ENCODE peak calls at places on chromosomes 13 and 19, in nine cellular contexts. K is iPS DF 6.9; P is pancreas; R is thyroid gland; M is stomach; U is CD4-positive, CD25-positive, alpha-beta regulatory T cell; Z is breast epithelium; O is left ventricle myocardium inferior; C is heart right ventricle. A is an unnamed sample. For H3K36me3 and H3K27me3, the result is how much of the 10 kb centered on the place peaks cover.

GRCh38 chr19:47284324-47284899 is 9.7 kb downstream of the INAFM1 start:
- DNase-seq in K (no peak), P (peak), R (no peak), M (no peak), U (peak), Z (no peak), O (no peak), C (no peak), A (no peak)

GRCh38 chr13:44274838-44275237 is 98.8 kb upstream of the SERP2 start:
- DNase-seq in K (no peak), P (no peak), R (no peak), M (no peak), U (peak), Z (no peak), O (no peak), C (no peak), A (no peak)

GRCh38 chr13:26024558-26024957 is 27.3 kb downstream of the SHISA2 start:
- DNase-seq in K (no peak), P (no peak), R (peak), M (peak), U (no peak), Z (no peak), O (no peak), C (no peak), A (no peak)

GRCh38 chr19:48921721-48922500 is 11.6 kb upstream of the DHDH start:
- DNase-seq in K (no peak), P (no peak), R (no peak), M (no peak), U (no peak), Z (no peak), O (no peak), C (no peak), A (no peak)

GRCh38 chr13:44174769-44175425 is 198.7 kb upstream of the SERP2 start:
- DNase-seq in K (no peak), P (no peak), R (peak), M (peak), U (peak), Z (no peak), O (no peak), C (no peak), A (no peak)

GRCh38 chr19:38142176-38143035 is 81.6 kb downstream of the DPF1 start:
- DNase-seq in K (peak), P (no peak), R (peak), M (peak), U (peak), Z (no peak), O (peak), C (peak), A (no peak)

GRCh38 chr19:6740589-6741348 is 1.3 kb downstream of the TRIP10 start:
- DNase-seq in K (no peak), P (peak), R (peak), M (peak), U (no peak), Z (no peak), O (peak), C (peak), A (peak)

GRCh38 chr19:13817615-13818371 is 22.6 kb downstream of the ZSWIM4 start:
- DNase-seq in K (peak), P (peak), R (peak), M (peak), U (no peak), Z (no peak), O (no peak), C (no peak), A (peak)

GRCh38 chr13:40094056-40094455 is 438.6 kb downstream of the COG6 start:
- DNase-seq in K (no peak), P (no peak), R (no peak), M (no peak), U (no peak), Z (no peak), O (no peak), C (no peak), A (no peak)

GRCh38 chr13:34899888-34900287 is 42.2 kb upstream of the NBEA start:
- DNase-seq in K (no peak), P (no peak), R (no peak), M (no peak), U (no peak), Z (no peak), O (no peak), C (no peak), A (no peak)
- H3K36me3 ChIP-seq in K (under half), P (under half), R (under half), M (under half), U (under half), Z (under half), O (under half), C (under half), A (under half)

GRCh38 chr13:111639994-111640393 is 319.6 kb downstream of the TEX29 start:
- DNase-seq in K (no peak), P (no peak), R (no peak), M (no peak), U (no peak), Z (no peak), O (no peak), C (peak), A (no peak)
- H3K27me3 ChIP-seq in K (under half), P (under half), R (under half), M (under half), U (under half), Z (under half), O (half or more), C (under half), A (under half)

GRCh38 chr13:105940882-105941281 is 594.6 kb downstream of the EFNB2 start:
- DNase-seq in K (no peak), P (no peak), R (no peak), M (no peak), U (no peak), Z (no peak), O (no peak), C (no peak), A (no peak)
- H3K36me3 ChIP-seq in K (under half), P (under half), R (under half), M (under half), U (under half), Z (under half), O (under half), C (under half), A (under half)

GRCh38 chr13:112067871-112068305 is 939 bp downstream of the SOX1 start:
- DNase-seq in K (no peak), P (no peak), R (no peak), M (no peak), U (no peak), Z (no peak), O (no peak), C (no peak), A (peak)
- H3K27me3 ChIP-seq in K (half or more), P (under half), R (under half), M (half or more), U (under half), Z (half or more), O (half or more), C (half or more), A (under half)

GRCh38 chr19:4712771-4713170 is 10.9 kb downstream of the DPP9 start:
- DNase-seq in K (no peak), P (no peak), R (no peak), M (no peak), U (no peak), Z (no peak), O (peak), C (no peak), A (no peak)
- H3K36me3 ChIP-seq in K (under half), P (under half), R (under half), M (under half), U (half or more), Z (under half), O (half or more), C (under half), A (under half)

DNA sequence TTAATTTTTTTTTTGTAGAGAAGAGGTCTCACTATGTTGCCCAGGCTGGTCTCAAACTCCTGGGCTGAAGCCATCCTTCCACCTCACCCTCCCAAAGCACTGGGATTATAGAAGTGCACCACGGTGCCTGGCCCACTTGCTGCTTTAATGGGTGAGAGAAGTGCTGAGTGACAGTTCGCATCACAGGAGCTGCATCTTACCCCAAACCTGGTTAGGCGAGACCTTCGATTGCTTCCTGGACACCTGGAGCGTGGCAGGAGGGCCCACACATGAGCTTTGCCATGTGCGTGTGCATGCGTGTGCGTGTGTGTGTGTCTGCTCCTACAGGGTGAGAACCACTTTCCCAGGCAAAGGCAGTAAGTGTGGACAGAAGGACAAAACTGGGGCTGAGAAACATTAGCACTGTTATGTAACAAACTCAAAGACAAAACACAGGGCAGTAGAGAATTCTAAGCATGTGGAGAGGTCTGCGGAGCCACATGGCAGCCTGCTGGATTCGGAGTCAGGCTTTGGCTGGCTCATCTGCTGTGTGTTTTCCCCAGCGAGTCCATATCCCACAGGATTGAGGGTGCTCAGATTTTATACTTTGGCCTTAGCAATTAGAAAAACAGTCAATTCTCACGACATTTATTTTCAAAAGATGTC is 11.7 kb upstream of the MTIF3 start:
- DNase-seq in K (no peak), P (no peak), R (no peak), M (no peak), U (no peak), Z (no peak), O (peak), C (no peak), A (no peak)
- H3K27me3 ChIP-seq in K (under half), P (under half), R (under half), M (under half), U (under half), Z (under half), O (under half), C (under half), A (under half)

GRCh38 chr19:4719499-4719866 is 4.2 kb downstream of the DPP9 start:
- DNase-seq in K (no peak), P (no peak), R (no peak), M (no peak), U (no peak), Z (no peak), O (no peak), C (no peak), A (no peak)
- H3K36me3 ChIP-seq in K (under half), P (under half), R (under half), M (under half), U (under half), Z (under half), O (half or more), C (under half), A (under half)

DNA sequence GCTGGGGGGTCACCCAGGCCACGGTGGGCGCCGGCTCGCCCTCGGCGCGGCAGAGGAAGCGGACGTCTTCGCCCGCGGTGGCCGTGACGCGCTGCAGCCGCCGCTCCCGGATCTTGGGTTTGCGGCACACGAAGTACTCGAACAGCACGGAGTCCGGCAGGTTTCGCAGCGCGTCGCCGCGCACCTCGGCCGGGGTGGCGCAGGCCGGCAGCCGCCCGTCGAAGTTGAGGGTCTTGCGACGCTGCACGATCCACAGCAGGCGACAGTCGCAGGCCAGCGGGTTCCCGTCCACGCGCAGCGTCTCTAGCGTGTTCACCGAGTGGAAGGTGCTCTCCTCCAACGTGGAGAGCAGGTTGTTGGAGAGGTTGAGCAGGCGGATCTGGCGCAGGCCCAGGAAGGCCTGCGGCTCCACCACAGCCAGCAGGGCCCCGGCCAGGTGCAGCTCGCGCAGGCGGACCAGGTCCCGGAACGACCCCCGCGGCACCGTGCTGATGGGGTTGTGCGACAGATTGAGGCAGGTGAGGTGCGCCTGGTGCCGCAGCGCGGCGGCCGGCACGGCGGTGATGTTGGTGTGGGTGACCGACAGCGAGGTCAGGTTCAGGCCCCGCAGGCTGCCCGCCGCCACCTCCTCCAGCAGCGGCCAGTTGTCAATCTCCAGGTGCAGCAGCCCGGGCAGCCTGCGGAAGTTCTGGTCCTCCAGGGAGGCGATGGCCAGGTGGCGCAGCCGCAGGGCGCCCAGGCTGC is 8.6 kb upstream of the PEAK3 start:
- DNase-seq in K (no peak), P (no peak), R (no peak), M (no peak), U (peak), Z (no peak), O (no peak), C (no peak), A (no peak)
- H3K27me3 ChIP-seq in K (under half), P (under half), R (under half), M (half or more), U (under half), Z (under half), O (half or more), C (half or more), A (under half)

DNA sequence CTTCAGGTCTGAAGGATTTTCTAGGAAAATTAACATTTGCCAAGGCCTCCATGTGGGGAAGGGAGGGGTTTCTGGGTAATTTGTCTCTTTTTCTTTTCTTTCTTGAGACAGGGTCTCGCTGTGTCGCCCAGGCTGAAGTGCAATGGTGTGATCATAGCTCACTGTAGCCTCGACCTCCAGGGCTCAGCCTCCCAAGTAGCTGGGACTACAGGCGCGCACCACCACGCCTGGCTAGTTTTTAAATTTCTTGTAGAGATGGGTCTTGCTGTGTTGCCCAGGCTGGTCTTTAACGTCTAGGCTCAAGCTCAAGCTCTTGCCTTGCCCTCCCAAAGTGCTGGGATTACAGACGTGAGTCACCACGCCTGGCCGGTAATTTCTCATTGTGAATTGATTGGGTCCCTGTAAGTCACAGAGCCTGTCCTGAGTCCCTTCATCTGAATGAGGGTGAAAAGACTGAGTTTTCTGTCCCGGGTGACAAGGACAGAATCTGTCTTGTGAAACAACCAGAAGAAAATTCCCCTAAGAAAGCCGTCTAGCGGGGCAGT is 10.0 kb upstream of the SPC24 start:
- DNase-seq in K (no peak), P (no peak), R (no peak), M (no peak), U (no peak), Z (no peak), O (no peak), C (no peak), A (no peak)
- H3K36me3 ChIP-seq in K (under half), P (under half), R (under half), M (under half), U (under half), Z (under half), O (half or more), C (under half), A (under half)

DNA sequence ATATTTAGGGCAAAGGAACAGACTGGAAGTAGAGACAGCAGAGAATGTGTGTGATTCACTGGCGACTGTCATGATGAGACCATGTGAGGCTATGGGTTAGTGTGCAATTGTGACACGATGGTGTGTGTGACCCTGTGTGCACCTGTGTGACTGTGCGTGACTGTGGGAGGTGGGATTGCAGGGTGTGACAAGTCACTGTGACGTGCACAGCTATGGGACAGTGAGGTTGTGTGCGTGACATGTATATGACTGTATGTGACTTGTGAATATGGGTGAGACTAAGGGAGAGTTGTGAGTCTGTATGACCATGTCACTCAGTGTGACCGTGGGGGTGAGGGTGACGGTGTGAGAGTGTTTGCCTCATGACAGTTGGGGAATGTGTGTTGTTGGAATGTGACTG is 3.4 kb upstream of the GIPR start:
- DNase-seq in K (no peak), P (no peak), R (no peak), M (no peak), U (no peak), Z (no peak), O (no peak), C (no peak), A (no peak)
- H3K27me3 ChIP-seq in K (under half), P (under half), R (under half), M (half or more), U (under half), Z (under half), O (half or more), C (half or more), A (under half)